ENCODE peak calls at places on chromosomes 12 and 14, in nine cellular contexts. H, C, Y, L, O, R, V, D and X are unnamed samples. For H3K4me1, the result is how much of the 10 kb centered on the place peaks cover.

GRCh38 chr14:92323031-92323915 is at the start of gene SLC24A4:
- DNase-seq in C (peak), V (peak), H (no peak), R (no peak), Y (no peak), D (peak), L (no peak), O (no peak), X (no peak)

GRCh38 chr12:65705380-65705876 is 118.9 kb upstream of the HMGA2 start:
- DNase-seq in L (no peak), D (no peak), O (no peak), H (no peak), Y (no peak), C (no peak), V (no peak), R (no peak), X (no peak)

GRCh38 chr12:82996168-82996812 is 309.6 kb downstream of the TMTC2 start:
- DNase-seq in L (no peak), Y (no peak), C (peak), O (peak), R (no peak), H (no peak), V (no peak), D (peak), X (no peak)

GRCh38 chr14:74649673-74650072 is 37.6 kb upstream of the LTBP2 start:
- DNase-seq in Y (no peak), H (no peak), O (no peak), V (no peak), R (no peak), D (peak), L (no peak), C (no peak), X (no peak)

GRCh38 chr12:64457036-64457435 is 5.1 kb downstream of the TBK1 start:
- DNase-seq in V (no peak), L (no peak), Y (no peak), D (no peak), R (no peak), O (no peak), H (no peak), C (no peak), X (no peak)

GRCh38 chr12:503111-503761 is 43.5 kb downstream of the B4GALNT3 start:
- DNase-seq in C (peak), H (no peak), V (no peak), O (peak), R (no peak), Y (no peak), D (peak), L (no peak), X (no peak)

GRCh38 chr14:50040401-50040775 is 76.0 kb downstream of the VCPKMT start:
- DNase-seq in V (no peak), O (no peak), Y (no peak), H (peak), R (no peak), L (no peak), C (peak), D (peak), X (peak)

GRCh38 chr12:9615420-9616135 is 7.9 kb upstream of the KLRB1 start:
- DNase-seq in R (no peak), L (no peak), D (no peak), O (no peak), H (peak), V (no peak), Y (no peak), C (no peak), X (no peak)

GRCh38 chr14:24157331-24157730 is 3.7 kb upstream of the IRF9 start:
- DNase-seq in C (no peak), H (no peak), V (no peak), O (no peak), R (peak), L (no peak), D (no peak), Y (no peak), X (no peak)

GRCh38 chr14:36070056-36071043 is 106.2 kb downstream of the PTCSC3 start:
- DNase-seq in R (no peak), L (no peak), Y (no peak), C (peak), H (peak), O (peak), V (peak), D (peak), X (no peak)

GRCh38 chr14:24943024-24943423 is 106.9 kb downstream of the STXBP6 start:
- DNase-seq in R (peak), H (no peak), D (no peak), V (peak), C (no peak), Y (peak), O (peak), L (no peak), X (no peak)

GRCh38 chr12:29743801-29744200 is 39.9 kb downstream of the TMTC1 start:
- DNase-seq in H (no peak), Y (no peak), L (no peak), R (no peak), O (no peak), D (peak), C (peak), V (peak), X (no peak)

GRCh38 chr14:74645244-74645643 is 33.2 kb upstream of the LTBP2 start:
- DNase-seq in D (no peak), R (no peak), H (no peak), L (no peak), C (no peak), O (no peak), V (no peak), Y (no peak), X (no peak)

GRCh38 chr14:72863216-72864006 is 30.5 kb downstream of the DPF3 start:
- DNase-seq in C (no peak), Y (no peak), O (no peak), D (no peak), L (no peak), H (no peak), R (no peak), V (no peak), X (no peak)

GRCh38 chr14:99274346-99275221 is 2.6 kb upstream of the BCL11B start:
- DNase-seq in H (no peak), Y (peak), L (peak), V (peak), D (peak), O (peak), C (peak), R (peak), X (peak)

GRCh38 chr14:55160989-55161388 is 30.4 kb downstream of the DLGAP5 start:
- DNase-seq in O (no peak), D (peak), L (no peak), C (peak), H (peak), R (no peak), V (no peak), Y (no peak), X (no peak)

GRCh38 chr12:105355752-105356151 is 25.3 kb downstream of the C12orf75 start:
- DNase-seq in R (no peak), D (peak), V (no peak), C (peak), L (no peak), H (no peak), Y (no peak), O (no peak), X (no peak)

GRCh38 chr14:49977126-49977841 is 84.4 kb downstream of the ARF6 start:
- DNase-seq in O (no peak), L (no peak), R (no peak), D (no peak), Y (no peak), V (no peak), C (no peak), H (peak), X (peak)

GRCh38 chr12:89373772-89374572 is 21.7 kb upstream of the DUSP6 start:
- DNase-seq in C (peak), R (no peak), V (no peak), H (no peak), L (no peak), D (peak), O (peak), Y (peak), X (no peak)

GRCh38 chr12:46456356-46457334 is 84.1 kb upstream of the SLC38A2 start:
- DNase-seq in R (no peak), V (no peak), O (no peak), H (no peak), D (no peak), Y (no peak), C (peak), L (no peak), X (no peak)

GRCh38 chr12:26124491-26125450 is at the start of gene BHLHE41:
- DNase-seq in H (no peak), L (peak), Y (peak), R (peak), O (peak), V (peak), C (peak), D (peak), X (no peak)

GRCh38 chr14:70171719-70172118 is 17.0 kb downstream of the SLC8A3 start:
- DNase-seq in Y (no peak), V (no peak), D (no peak), H (no peak), O (no peak), R (no peak), L (no peak), C (no peak), X (no peak)

GRCh38 chr14:57362356-57362755 is 28.0 kb upstream of the NAA30 start:
- DNase-seq in V (no peak), O (no peak), C (peak), R (no peak), D (no peak), L (no peak), Y (no peak), H (no peak), X (no peak)

GRCh38 chr14:38994721-38995120 is 108.3 kb downstream of the SEC23A start:
- DNase-seq in C (no peak), V (no peak), Y (no peak), H (no peak), O (no peak), R (no peak), D (no peak), L (no peak), X (no peak)

GRCh38 chr12:124680863-124681778 is 113.7 kb upstream of the NCOR2 start:
- DNase-seq in H (peak), R (peak), Y (peak), C (peak), V (peak), O (no peak), L (no peak), D (peak), X (no peak)

GRCh38 chr12:50022903-50023302 is 2.4 kb downstream of the RACGAP1 start:
- DNase-seq in Y (no peak), H (no peak), V (no peak), O (no peak), L (no peak), R (no peak), D (no peak), C (no peak), X (no peak)

GRCh38 chr14:34374998-34375740 is 86.9 kb downstream of the SPTSSA start:
- DNase-seq in Y (no peak), O (no peak), H (no peak), R (no peak), C (peak), L (no peak), V (no peak), D (peak), X (no peak)

GRCh38 chr12:56300644-56301464 is 724 bp upstream of the CS start:
- DNase-seq in C (no peak), V (peak), O (no peak), Y (no peak), D (no peak), L (no peak), R (no peak), H (no peak), X (no peak)

GRCh38 chr12:6715130-6715529 is 8.7 kb upstream of the COPS7A start:
- DNase-seq in D (no peak), V (no peak), R (no peak), Y (no peak), O (no peak), H (no peak), C (no peak), L (no peak), X (no peak)

GRCh38 chr14:68782091-68782981 is 10.5 kb downstream of the ZFP36L1 start:
- DNase-seq in Y (peak), H (no peak), R (peak), C (no peak), D (no peak), L (peak), V (no peak), O (no peak), X (no peak)

GRCh38 chr14:88613552-88614010 is 50.7 kb downstream of the ZC3H14 start:
- DNase-seq in Y (no peak), D (peak), R (no peak), L (no peak), C (peak), V (no peak), H (no peak), O (peak), X (no peak)

GRCh38 chr14:50055461-50056228 is 60.7 kb downstream of the VCPKMT start:
- DNase-seq in H (peak), C (no peak), R (peak), O (no peak), D (no peak), Y (peak), V (peak), L (no peak), X (no peak)

GRCh38 chr14:90291699-90292098 is 35.3 kb downstream of the PSMC1 start:
- DNase-seq in V (no peak), R (no peak), L (no peak), O (no peak), D (no peak), C (no peak), Y (no peak), H (no peak), X (no peak)

GRCh38 chr12:52674416-52674775 is 5.8 kb downstream of the KRT1 start:
- DNase-seq in O (no peak), L (no peak), D (no peak), R (no peak), H (no peak), V (no peak), C (no peak), Y (no peak), X (no peak)

GRCh38 chr14:72665259-72665658 is 228.6 kb downstream of the DPF3 start:
- DNase-seq in Y (no peak), L (no peak), O (no peak), R (no peak), H (no peak), D (peak), V (no peak), C (peak), X (no peak)

GRCh38 chr12:40921563-40922163 is 229.4 kb downstream of the CNTN1 start:
- DNase-seq in Y (no peak), O (no peak), H (peak), V (peak), L (no peak), D (no peak), C (peak), R (no peak), X (no peak)

GRCh38 chr14:73235531-73236155 is 1.7 kb upstream of the PAPLN start:
- DNase-seq in C (peak), L (peak), R (peak), H (peak), D (no peak), V (peak), O (no peak), Y (peak), X (no peak)

GRCh38 chr14:42535397-42535796 is 928.7 kb downstream of the LRFN5 start:
- DNase-seq in R (no peak), L (no peak), D (no peak), H (no peak), O (no peak), C (no peak), V (peak), Y (no peak), X (no peak)
- TF ChIP-seq CTCF in R (no peak), L (no peak), D (no peak), H (no peak), O (no peak), C (no peak), V (peak), Y (no peak), X (no peak)

DNA sequence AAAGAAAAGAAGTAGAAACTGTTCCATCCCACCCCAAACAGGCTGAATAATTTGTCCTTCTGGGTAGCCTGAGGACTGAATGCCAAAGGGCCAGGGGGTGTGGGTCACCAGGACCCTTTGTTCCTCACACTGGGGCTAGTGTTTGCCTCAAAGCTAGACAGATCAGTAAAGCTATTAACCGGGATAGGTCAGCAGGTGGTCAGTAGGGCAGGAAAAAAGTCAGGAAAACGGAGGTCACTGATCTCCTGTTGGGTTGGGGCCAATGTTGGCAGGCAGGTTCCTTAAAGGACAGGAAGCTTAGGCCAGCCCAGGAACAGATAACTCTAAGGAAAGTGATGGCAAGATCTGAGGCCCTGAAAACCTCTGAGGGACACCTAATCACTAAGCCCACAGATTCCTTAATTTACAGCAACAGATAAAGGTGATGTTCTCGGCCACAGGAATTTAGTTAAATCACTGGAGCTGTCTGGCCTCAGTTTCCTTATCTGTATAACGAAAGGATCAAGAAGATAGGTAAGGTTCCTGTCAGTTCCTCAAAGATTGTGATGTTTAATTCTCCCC is 22.7 kb upstream of the TMPO start:
- DNase-seq in L (no peak), H (no peak), V (peak), D (no peak), O (peak), C (no peak), R (no peak), Y (no peak), X (no peak)
- H3K27ac ChIP-seq in L (no peak), H (no peak), V (peak), D (no peak), O (no peak), C (no peak), R (no peak), Y (no peak), X (no peak)

GRCh38 chr12:127696963-127697362 is 570.0 kb upstream of the TMEM132C start:
- DNase-seq in L (no peak), O (no peak), D (no peak), V (no peak), C (no peak), H (no peak), Y (no peak), R (no peak), X (no peak)
- H3K4me1 ChIP-seq in L (under half), O (under half), D (under half), V (under half), C (under half), H (under half), Y (under half), R (under half), X (under half)

DNA sequence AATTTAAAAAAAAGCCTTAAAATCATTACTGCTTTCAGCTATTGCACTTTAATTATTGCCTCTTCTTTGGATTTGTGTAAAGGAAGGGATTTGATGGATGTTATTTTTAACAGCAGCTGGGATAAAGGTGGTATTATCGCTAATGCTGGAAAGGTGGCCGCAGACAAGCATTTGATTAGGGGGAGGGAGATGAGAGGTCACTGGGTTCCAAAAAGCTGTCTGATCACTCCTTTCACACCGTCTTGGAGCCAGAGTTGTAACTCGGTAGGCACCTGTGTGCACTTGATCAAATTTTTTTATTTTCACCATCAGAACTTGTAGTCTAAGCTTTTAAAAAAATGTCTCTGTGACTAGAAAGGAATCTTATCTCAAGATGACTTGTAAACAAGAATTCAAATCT is 99.8 kb downstream of the AKAP6 start:
- DNase-seq in R (no peak), Y (no peak), L (no peak), H (no peak), D (no peak), O (no peak), V (no peak), C (no peak), X (no peak)
- TF ChIP-seq CTCF in R (no peak), Y (no peak), L (no peak), H (no peak), D (no peak), O (no peak), V (no peak), C (no peak), X (no peak)

GRCh38 chr12:19750116-19750644 is 310.9 kb downstream of the AEBP2 start:
- DNase-seq in H (no peak), R (no peak), D (no peak), L (no peak), V (no peak), C (no peak), O (no peak), Y (no peak), X (no peak)
- H3K27ac ChIP-seq in H (no peak), R (no peak), D (no peak), L (no peak), V (no peak), C (no peak), O (no peak), Y (no peak), X (no peak)

GRCh38 chr12:1590083-1590979 is 4.0 kb downstream of the FBXL14 start:
- DNase-seq in V (peak), L (peak), D (peak), R (no peak), O (peak), C (peak), Y (peak), H (no peak), X (no peak)
- H3K4me1 ChIP-seq in V (under half), L (under half), D (under half), R (half or more), O (half or more), C (under half), Y (half or more), H (under half), X (half or more)

DNA sequence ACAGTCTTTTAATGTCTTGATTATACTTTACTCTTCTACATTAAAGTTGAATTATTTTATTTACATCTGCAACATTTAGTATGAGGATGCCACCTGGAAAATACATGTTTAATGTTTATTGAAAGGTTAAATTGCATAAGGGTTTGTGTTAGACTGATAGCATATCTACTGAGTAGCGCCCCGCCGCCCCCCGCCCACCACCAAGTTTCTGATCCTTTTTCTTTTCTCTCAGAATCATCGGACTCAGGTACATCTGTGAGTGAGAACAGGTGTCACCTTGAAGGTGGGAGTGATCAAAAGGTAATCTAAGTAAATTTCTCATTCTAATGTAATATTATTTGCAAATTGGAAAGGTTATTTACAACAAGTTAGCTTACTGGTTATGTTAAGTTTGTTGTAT is 16.2 kb downstream of the MDM2 start:
- DNase-seq in R (no peak), V (no peak), D (no peak), L (no peak), C (no peak), H (no peak), Y (no peak), O (no peak), X (no peak)
- TF ChIP-seq CTCF in R (no peak), V (no peak), D (no peak), L (no peak), C (no peak), H (no peak), Y (no peak), O (no peak), X (no peak)

DNA sequence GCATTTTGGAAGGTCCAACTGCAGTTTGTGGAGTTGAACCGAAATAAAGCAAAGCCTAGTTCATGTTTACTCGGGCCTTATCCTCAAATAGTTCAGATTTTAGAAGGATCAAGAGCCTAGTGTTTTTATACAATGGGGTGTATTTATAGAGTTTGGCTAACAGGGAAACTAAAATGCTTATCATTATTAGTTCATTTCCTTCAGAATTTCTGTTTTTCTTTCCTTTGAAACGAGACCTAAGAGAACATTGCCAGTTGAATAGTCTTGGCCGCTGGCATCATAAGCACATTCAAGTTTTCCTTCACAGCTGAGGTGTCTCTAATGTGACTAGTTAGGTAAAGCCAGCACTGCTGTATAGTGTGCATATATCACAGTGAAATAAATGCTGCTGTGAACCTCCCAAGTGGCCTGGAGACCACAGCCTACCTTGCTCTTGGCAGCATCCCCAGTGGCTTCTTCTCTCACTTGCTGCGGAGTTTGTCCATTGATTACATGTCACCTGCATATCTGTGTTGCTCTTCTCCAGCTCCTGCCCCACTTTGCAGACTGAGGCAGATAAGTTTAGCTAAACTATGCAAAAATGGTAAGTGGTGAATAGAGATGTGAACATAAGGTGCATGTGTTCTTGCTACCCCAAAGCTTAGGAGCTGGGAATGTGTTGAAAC is 88.8 kb downstream of the ANO6 start:
- DNase-seq in R (no peak), D (no peak), C (no peak), L (no peak), Y (no peak), O (no peak), V (no peak), H (no peak), X (no peak)
- H3K27ac ChIP-seq in R (peak), D (no peak), C (no peak), L (no peak), Y (peak), O (no peak), V (no peak), H (no peak), X (no peak)